ENCODE peak calls at places on chromosomes 6 and 20, in six cellular contexts. H, G, Y, O, F and W are unnamed samples. For H3K4me1 and H3K36me3, the result is how much of the 10 kb centered on the place peaks cover.

GRCh38 chr6:1325471-1326309 is 13.8 kb downstream of the FOXQ1 start:
- DNase-seq in F (no peak), Y (no peak), G (no peak), O (no peak), H (no peak), W (no peak)

GRCh38 chr20:8032499-8032898 is 12.9 kb upstream of the TMX4 start:
- DNase-seq in Y (no peak), H (no peak), O (no peak), G (no peak), F (no peak), W (no peak)

GRCh38 chr6:144920391-144920983 is 635.4 kb downstream of the UTRN start:
- DNase-seq in H (no peak), G (no peak), O (no peak), Y (no peak), F (no peak), W (no peak)

GRCh38 chr6:158131926-158132325 is 36.1 kb downstream of the SERAC1 start:
- DNase-seq in F (peak), H (no peak), Y (no peak), O (no peak), G (no peak), W (no peak)

GRCh38 chr20:2507464-2507863 is 1.3 kb downstream of the ZNF343 start:
- DNase-seq in F (no peak), H (no peak), Y (no peak), O (no peak), G (no peak), W (no peak)

GRCh38 chr6:137866914-137867684 is at the start of gene TNFAIP3:
- DNase-seq in Y (peak), O (peak), H (peak), F (peak), G (peak), W (no peak)

GRCh38 chr6:29763491-29764289 is 40.5 kb downstream of the HLA-F start:
- DNase-seq in Y (no peak), F (no peak), G (no peak), O (no peak), H (no peak), W (no peak)

GRCh38 chr6:31402324-31403282 is 792 bp upstream of the MICA start:
- DNase-seq in Y (no peak), G (no peak), F (peak), H (peak), O (no peak), W (no peak)

GRCh38 chr6:14354919-14355572 is 237.5 kb downstream of the CD83 start:
- DNase-seq in H (peak), G (no peak), Y (no peak), O (no peak), F (no peak), W (no peak)

GRCh38 chr6:52515219-52515960 is 61.5 kb downstream of the TRAM2 start:
- DNase-seq in F (no peak), H (no peak), G (no peak), Y (no peak), O (no peak), W (no peak)

GRCh38 chr6:98037571-98037970 is 754.6 kb upstream of the MMS22L start:
- DNase-seq in O (no peak), F (peak), H (no peak), Y (no peak), G (no peak), W (no peak)

GRCh38 chr6:158322724-158323560 is 10.7 kb downstream of the TULP4 start:
- DNase-seq in F (no peak), Y (no peak), O (no peak), G (no peak), H (no peak), W (no peak)

GRCh38 chr20:33470457-33470856 is 19.4 kb upstream of the CBFA2T2 start:
- DNase-seq in F (no peak), G (no peak), H (no peak), Y (no peak), O (no peak), W (no peak)

GRCh38 chr6:8468731-8469130 is 33.4 kb upstream of the SLC35B3 start:
- DNase-seq in G (no peak), H (no peak), O (no peak), F (no peak), Y (no peak), W (no peak)

GRCh38 chr6:139522471-139523220 is 148.2 kb upstream of the CITED2 start:
- DNase-seq in F (no peak), Y (no peak), G (no peak), O (no peak), H (no peak), W (no peak)

GRCh38 chr6:122007366-122007765 is 392.1 kb upstream of the HSF2 start:
- DNase-seq in F (peak), G (no peak), O (no peak), H (no peak), Y (no peak), W (no peak)

GRCh38 chr20:47727909-47728361 is 57.3 kb downstream of the SULF2 start:
- DNase-seq in G (no peak), Y (no peak), H (no peak), O (no peak), F (no peak), W (no peak)

GRCh38 chr6:13302291-13302690 is 26.0 kb downstream of the TBC1D7 start:
- DNase-seq in H (no peak), G (no peak), F (no peak), O (no peak), Y (no peak), W (no peak)

GRCh38 chr6:81749704-81750103 is 2.8 kb downstream of the TENT5A start:
- DNase-seq in H (no peak), F (no peak), O (no peak), Y (no peak), G (no peak), W (no peak)

GRCh38 chr6:135362124-135362523 is 135.4 kb downstream of the AHI1 start:
- DNase-seq in Y (no peak), F (no peak), H (no peak), O (no peak), G (no peak), W (no peak)

GRCh38 chr6:12116264-12116800 is 104.2 kb downstream of the HIVEP1 start:
- DNase-seq in F (no peak), Y (no peak), G (no peak), H (no peak), O (no peak), W (no peak)

GRCh38 chr6:29517728-29518440 is 30.1 kb upstream of the MAS1L start:
- DNase-seq in F (no peak), G (no peak), O (no peak), H (no peak), Y (no peak), W (no peak)

GRCh38 chr20:59137532-59137931 is 26.1 kb upstream of the ZNF831 start:
- DNase-seq in O (no peak), Y (no peak), G (no peak), H (peak), F (no peak), W (no peak)

GRCh38 chr20:3815703-3816315 is 4.5 kb upstream of the AP5S1 start:
- DNase-seq in G (no peak), O (no peak), F (no peak), Y (no peak), H (no peak), W (no peak)

GRCh38 chr20:3820048-3820900 is at the start of gene AP5S1:
- DNase-seq in F (peak), G (peak), H (peak), Y (peak), O (peak), W (peak)

GRCh38 chr20:3819413-3820047 is 817 bp upstream of the AP5S1 start:
- DNase-seq in O (no peak), Y (no peak), H (no peak), F (no peak), G (no peak), W (peak)

GRCh38 chr20:3820901-3821727 is 767 bp downstream of the AP5S1 start:
- DNase-seq in Y (no peak), O (no peak), G (no peak), F (no peak), H (no peak), W (no peak)

DNA sequence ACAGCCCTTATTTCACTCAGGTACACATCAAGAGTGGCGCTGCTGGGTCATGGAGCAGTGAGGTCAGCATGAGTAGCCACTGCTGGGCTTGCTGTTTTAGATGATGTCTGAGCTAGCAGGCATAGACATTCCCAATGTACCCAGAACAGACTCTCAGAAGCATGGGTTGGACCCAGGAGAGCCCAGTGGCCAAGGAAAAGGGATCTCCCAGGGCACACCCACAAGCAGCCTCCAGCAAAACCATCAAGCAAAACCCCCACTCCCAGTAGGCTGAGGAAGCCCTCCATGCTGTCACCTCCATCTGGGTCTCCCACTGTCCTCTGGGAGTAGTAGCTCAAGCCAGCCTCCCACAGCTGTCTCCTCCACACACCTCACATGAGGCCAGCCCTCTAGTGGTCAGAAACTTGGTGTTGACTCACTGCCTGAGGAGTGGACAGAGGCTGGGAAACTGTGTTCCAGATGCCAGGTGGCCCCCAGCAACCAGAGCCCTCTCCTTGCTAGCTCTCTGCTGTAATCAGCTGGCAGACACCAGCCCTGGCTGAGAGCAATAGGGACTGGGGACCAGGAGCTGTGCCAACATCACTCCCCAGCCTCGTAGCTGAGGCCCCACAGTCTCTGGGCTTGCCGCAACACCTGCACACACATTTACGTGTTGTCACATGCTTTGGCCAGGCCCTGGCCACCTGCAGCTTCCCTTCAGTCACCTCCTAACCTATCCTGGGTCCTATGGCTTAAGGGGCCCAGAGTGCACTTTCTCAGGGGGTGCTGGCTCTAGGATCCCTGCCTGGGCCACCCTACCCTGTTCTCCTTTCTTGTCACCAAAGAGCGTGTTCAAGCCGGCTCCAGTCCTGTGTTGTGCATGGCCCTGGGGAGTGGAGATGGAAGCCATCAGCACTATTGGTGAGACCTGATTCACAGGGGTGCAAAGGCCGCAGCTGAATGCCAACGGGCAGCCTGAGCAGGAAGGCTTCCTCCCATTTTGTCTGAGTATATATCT is 1.9 kb upstream of the AP5S1 start:
- DNase-seq in F (peak), O (no peak), G (no peak), Y (no peak), H (peak), W (no peak)
- TF ChIP-seq POLR2AphosphoS5 in F (no peak), O (no peak), G (no peak), Y (no peak), H (no peak), W (peak)

DNA sequence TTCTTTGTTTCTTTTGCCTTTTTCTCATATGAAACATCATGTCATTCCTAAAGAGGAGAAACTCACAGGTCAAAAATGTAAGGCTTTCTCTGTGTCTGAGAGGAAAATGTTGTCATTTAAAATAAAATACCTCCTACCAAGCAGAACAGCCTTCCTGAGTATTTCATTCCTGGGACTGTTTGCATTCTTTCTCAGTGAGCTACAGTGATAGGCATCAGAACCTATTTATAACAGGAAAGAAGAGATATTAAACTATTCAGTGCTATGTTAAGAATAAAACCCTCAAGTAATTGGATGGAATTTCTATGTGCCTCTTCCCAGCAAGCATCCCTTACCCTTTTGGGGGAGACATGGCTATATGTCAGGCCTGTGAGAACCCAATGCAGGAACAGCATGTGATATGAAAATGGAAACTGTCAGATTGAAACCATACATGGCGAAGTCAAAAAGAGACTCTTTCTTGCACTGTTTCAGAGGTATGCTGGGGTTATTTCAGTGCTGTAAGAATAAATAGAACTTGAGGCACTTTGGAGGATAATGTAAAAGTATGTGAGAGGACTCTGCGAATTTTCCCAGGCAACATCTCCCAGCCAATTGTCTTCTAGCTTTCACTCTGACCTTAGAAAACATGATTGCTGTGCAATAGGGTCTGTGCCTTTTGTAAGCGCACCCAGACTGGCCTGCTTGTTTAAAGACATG is 133.8 kb upstream of the CCN2 start:
- DNase-seq in H (no peak), O (no peak), Y (no peak), F (no peak), G (no peak), W (no peak)
- H3K4me1 ChIP-seq in H (under half), O (under half), Y (under half), F (under half), G (under half), W (under half)

GRCh38 chr20:5104479-5104878 is 15.3 kb downstream of the PCNA start:
- DNase-seq in Y (no peak), G (no peak), H (no peak), F (no peak), O (no peak), W (no peak)

GRCh38 chr20:5095454-5095853 is 24.3 kb downstream of the PCNA start:
- DNase-seq in H (no peak), O (no peak), G (no peak), Y (no peak), F (no peak), W (no peak)

GRCh38 chr20:5096463-5096862 is 23.3 kb downstream of the PCNA start:
- DNase-seq in G (no peak), H (no peak), F (no peak), O (no peak), Y (no peak), W (no peak)

GRCh38 chr20:5095931-5096330 is 23.8 kb downstream of the PCNA start:
- DNase-seq in F (no peak), G (no peak), Y (no peak), H (no peak), O (peak), W (no peak)

GRCh38 chr20:5100684-5101347 is 18.9 kb downstream of the PCNA start:
- DNase-seq in G (peak), F (peak), O (no peak), Y (no peak), H (peak), W (no peak)
- H3K36me3 ChIP-seq in G (under half), F (under half), O (half or more), Y (under half), H (under half), W (half or more)

DNA sequence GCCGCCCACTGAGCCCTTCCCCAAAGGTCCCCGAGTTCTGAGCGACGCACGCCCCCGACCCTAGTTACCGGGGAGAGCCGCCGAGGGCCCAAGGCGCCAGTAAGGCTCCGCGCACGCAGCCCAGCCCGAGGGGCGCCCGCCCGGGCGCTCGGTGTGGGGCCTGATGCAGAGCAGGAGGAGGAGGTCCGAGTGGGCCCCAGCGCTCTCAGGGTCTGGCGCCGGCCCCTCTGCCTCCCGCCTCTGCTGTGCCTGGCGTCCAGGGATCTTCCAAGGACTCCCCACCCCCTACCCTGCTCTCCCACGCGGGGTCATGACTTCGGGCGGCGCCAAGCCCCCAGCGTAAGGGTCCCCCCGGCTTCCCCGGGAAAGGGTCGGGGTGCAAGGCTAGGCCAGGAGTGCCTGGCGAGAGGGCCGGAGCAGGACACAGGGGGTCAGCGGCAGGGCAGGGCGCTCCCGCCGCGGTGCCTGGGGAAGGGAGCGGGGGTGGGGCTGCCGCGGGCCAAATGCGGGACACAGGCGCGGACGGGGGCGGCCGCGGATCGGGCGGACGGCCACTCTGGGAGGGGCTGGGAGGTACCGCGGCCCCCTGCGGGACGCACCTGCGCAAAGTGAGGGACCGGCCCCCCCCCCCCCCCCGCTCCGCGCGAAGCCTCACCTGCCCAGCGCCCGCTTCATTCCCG is 637 bp downstream of the ABHD12 start:
- DNase-seq in H (peak), G (no peak), Y (no peak), O (peak), F (peak), W (no peak)
- TF ChIP-seq POLR2AphosphoS5 in H (no peak), G (no peak), Y (peak), O (no peak), F (no peak), W (no peak)

DNA sequence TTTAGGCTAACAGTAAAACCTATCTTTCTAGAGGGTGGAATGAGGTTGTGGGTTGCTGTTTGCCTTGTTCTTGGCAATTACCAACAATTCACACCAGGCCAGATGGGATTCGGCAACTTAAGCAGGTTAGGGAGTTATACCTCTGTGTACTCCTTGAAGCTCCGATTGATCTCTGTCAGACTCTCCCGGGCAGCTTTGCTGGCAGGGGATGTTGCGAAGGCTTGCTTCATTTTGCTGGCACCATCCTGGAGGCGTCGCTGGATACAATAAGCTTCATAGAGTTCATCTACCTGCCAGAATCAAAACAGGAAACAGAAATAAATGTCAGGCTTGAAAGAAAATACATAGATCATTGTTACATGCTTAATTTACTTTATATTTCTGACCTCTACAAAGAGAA is 66.4 kb upstream of the ARMH2 start:
- DNase-seq in G (no peak), H (no peak), Y (no peak), O (no peak), F (no peak), W (no peak)
- H3K4me1 ChIP-seq in G (under half), H (under half), Y (under half), O (under half), F (under half), W (under half)

GRCh38 chr20:41172296-41173140 is 35.2 kb downstream of the PLCG1 start:
- DNase-seq in H (peak), F (no peak), O (no peak), Y (no peak), G (peak), W (peak)

GRCh38 chr20:41173791-41174341 is 36.5 kb downstream of the PLCG1 start:
- DNase-seq in G (peak), H (peak), F (no peak), Y (no peak), O (no peak), W (peak)

GRCh38 chr20:41171736-41172295 is 34.5 kb downstream of the PLCG1 start:
- DNase-seq in H (peak), G (peak), Y (no peak), O (no peak), F (no peak), W (peak)

GRCh38 chr20:41174373-41174772 is 37.0 kb downstream of the PLCG1 start:
- DNase-seq in H (peak), Y (no peak), O (no peak), F (no peak), G (peak), W (peak)

GRCh38 chr20:41173161-41173721 is 35.9 kb downstream of the PLCG1 start:
- DNase-seq in H (peak), O (peak), G (peak), F (peak), Y (peak), W (peak)
- H3K36me3 ChIP-seq in H (under half), O (half or more), G (under half), F (under half), Y (half or more), W (under half)

GRCh38 chr20:10761232-10761631 is 87.4 kb upstream of the JAG1 start:
- DNase-seq in F (no peak), Y (no peak), H (no peak), O (no peak), G (no peak), W (no peak)
- TF ChIP-seq POLR2AphosphoS5 in F (no peak), Y (no peak), H (no peak), O (no peak), G (no peak), W (no peak)

GRCh38 chr6:41640436-41640835 is 2.2 kb downstream of the MDFI start:
- DNase-seq in G (no peak), H (no peak), O (no peak), F (no peak), Y (no peak), W (no peak)
- H3K4me1 ChIP-seq in G (under half), H (under half), O (under half), F (half or more), Y (under half), W (under half)